ENCODE peak calls at places on chromosome 2, in ten cellular contexts. One of them, this sample, is unnamed.

GRCh38 chr2:198113316-198113715 is 308.9 kb downstream of the PLCL1 start:
- DNase-seq in RPMI7951: no peak
- DNase-seq in HTR-8/SVneo: no peak
- DNase-seq in PC-3: no peak
- DNase-seq in tibial nerve: no peak
- DNase-seq in activated CD8-positive, alpha-beta memory T cell treated with anti-CD3 and anti-CD28 coated beads for 1 hour: no peak
- DNase-seq in activated CD4-positive, alpha-beta T cell treated with anti-CD3 and anti-CD28 coated beads for 48 hours: no peak
- DNase-seq in stimulated activated CD8-positive, alpha-beta memory T cell treated with anti-CD3 and anti-CD28 coated beads, Interleukin-7, amount 100 ng/mL, for 4 hours: no peak
- DNase-seq in fibroblast of lung: no peak
- DNase-seq in HEK293T: no peak
- DNase-seq in this sample: no peak

GRCh38 chr2:11967946-11968465 is 221.6 kb downstream of the LPIN1 start:
- DNase-seq in RPMI7951: peak
- DNase-seq in HTR-8/SVneo: no peak
- DNase-seq in PC-3: no peak
- DNase-seq in tibial nerve: no peak
- DNase-seq in activated CD8-positive, alpha-beta memory T cell treated with anti-CD3 and anti-CD28 coated beads for 1 hour: no peak
- DNase-seq in activated CD4-positive, alpha-beta T cell treated with anti-CD3 and anti-CD28 coated beads for 48 hours: no peak
- DNase-seq in stimulated activated CD8-positive, alpha-beta memory T cell treated with anti-CD3 and anti-CD28 coated beads, Interleukin-7, amount 100 ng/mL, for 4 hours: no peak
- DNase-seq in fibroblast of lung: peak
- DNase-seq in HEK293T: no peak
- DNase-seq in this sample: peak

GRCh38 chr2:172102159-172102857 is 392 bp downstream of the DLX2 start:
- DNase-seq in RPMI7951: peak
- DNase-seq in HTR-8/SVneo: no peak
- DNase-seq in PC-3: no peak
- DNase-seq in tibial nerve: no peak
- DNase-seq in activated CD8-positive, alpha-beta memory T cell treated with anti-CD3 and anti-CD28 coated beads for 1 hour: no peak
- DNase-seq in activated CD4-positive, alpha-beta T cell treated with anti-CD3 and anti-CD28 coated beads for 48 hours: peak
- DNase-seq in stimulated activated CD8-positive, alpha-beta memory T cell treated with anti-CD3 and anti-CD28 coated beads, Interleukin-7, amount 100 ng/mL, for 4 hours: peak
- DNase-seq in fibroblast of lung: no peak
- DNase-seq in HEK293T: no peak
- DNase-seq in this sample: peak

GRCh38 chr2:65331361-65331760 is 101.0 kb downstream of the SPRED2 start:
- DNase-seq in RPMI7951: peak
- DNase-seq in HTR-8/SVneo: no peak
- DNase-seq in PC-3: no peak
- DNase-seq in tibial nerve: no peak
- DNase-seq in activated CD8-positive, alpha-beta memory T cell treated with anti-CD3 and anti-CD28 coated beads for 1 hour: no peak
- DNase-seq in activated CD4-positive, alpha-beta T cell treated with anti-CD3 and anti-CD28 coated beads for 48 hours: no peak
- DNase-seq in stimulated activated CD8-positive, alpha-beta memory T cell treated with anti-CD3 and anti-CD28 coated beads, Interleukin-7, amount 100 ng/mL, for 4 hours: no peak
- DNase-seq in fibroblast of lung: peak
- DNase-seq in HEK293T: no peak
- DNase-seq in this sample: no peak

GRCh38 chr2:173355132-173355865 is 627 bp downstream of the CDCA7 start:
- DNase-seq in RPMI7951: peak
- DNase-seq in HTR-8/SVneo: peak
- DNase-seq in PC-3: peak
- DNase-seq in tibial nerve: no peak
- DNase-seq in activated CD8-positive, alpha-beta memory T cell treated with anti-CD3 and anti-CD28 coated beads for 1 hour: no peak
- DNase-seq in activated CD4-positive, alpha-beta T cell treated with anti-CD3 and anti-CD28 coated beads for 48 hours: peak
- DNase-seq in stimulated activated CD8-positive, alpha-beta memory T cell treated with anti-CD3 and anti-CD28 coated beads, Interleukin-7, amount 100 ng/mL, for 4 hours: no peak
- DNase-seq in fibroblast of lung: peak
- DNase-seq in HEK293T: peak
- DNase-seq in this sample: peak

GRCh38 chr2:47485177-47485576 is 82.2 kb downstream of the MSH2 start:
- DNase-seq in RPMI7951: no peak
- DNase-seq in HTR-8/SVneo: no peak
- DNase-seq in PC-3: no peak
- DNase-seq in tibial nerve: no peak
- DNase-seq in activated CD8-positive, alpha-beta memory T cell treated with anti-CD3 and anti-CD28 coated beads for 1 hour: no peak
- DNase-seq in activated CD4-positive, alpha-beta T cell treated with anti-CD3 and anti-CD28 coated beads for 48 hours: no peak
- DNase-seq in stimulated activated CD8-positive, alpha-beta memory T cell treated with anti-CD3 and anti-CD28 coated beads, Interleukin-7, amount 100 ng/mL, for 4 hours: no peak
- DNase-seq in fibroblast of lung: no peak
- DNase-seq in HEK293T: no peak
- DNase-seq in this sample: no peak

GRCh38 chr2:263774-264492 is at the start of gene SH3YL1:
- DNase-seq in RPMI7951: peak
- DNase-seq in HTR-8/SVneo: peak
- DNase-seq in PC-3: peak
- DNase-seq in tibial nerve: no peak
- DNase-seq in activated CD8-positive, alpha-beta memory T cell treated with anti-CD3 and anti-CD28 coated beads for 1 hour: peak
- DNase-seq in activated CD4-positive, alpha-beta T cell treated with anti-CD3 and anti-CD28 coated beads for 48 hours: peak
- DNase-seq in stimulated activated CD8-positive, alpha-beta memory T cell treated with anti-CD3 and anti-CD28 coated beads, Interleukin-7, amount 100 ng/mL, for 4 hours: peak
- DNase-seq in fibroblast of lung: peak
- DNase-seq in HEK293T: no peak
- DNase-seq in this sample: no peak

GRCh38 chr2:226143097-226143496 is 656.5 kb downstream of the IRS1 start:
- DNase-seq in RPMI7951: no peak
- DNase-seq in HTR-8/SVneo: no peak
- DNase-seq in PC-3: no peak
- DNase-seq in tibial nerve: no peak
- DNase-seq in activated CD8-positive, alpha-beta memory T cell treated with anti-CD3 and anti-CD28 coated beads for 1 hour: no peak
- DNase-seq in activated CD4-positive, alpha-beta T cell treated with anti-CD3 and anti-CD28 coated beads for 48 hours: no peak
- DNase-seq in stimulated activated CD8-positive, alpha-beta memory T cell treated with anti-CD3 and anti-CD28 coated beads, Interleukin-7, amount 100 ng/mL, for 4 hours: no peak
- DNase-seq in fibroblast of lung: no peak
- DNase-seq in HEK293T: no peak
- DNase-seq in this sample: no peak

GRCh38 chr2:15141211-15141610 is 419.9 kb downstream of the NBAS start:
- DNase-seq in RPMI7951: no peak
- DNase-seq in HTR-8/SVneo: no peak
- DNase-seq in PC-3: no peak
- DNase-seq in tibial nerve: no peak
- DNase-seq in activated CD8-positive, alpha-beta memory T cell treated with anti-CD3 and anti-CD28 coated beads for 1 hour: no peak
- DNase-seq in activated CD4-positive, alpha-beta T cell treated with anti-CD3 and anti-CD28 coated beads for 48 hours: no peak
- DNase-seq in stimulated activated CD8-positive, alpha-beta memory T cell treated with anti-CD3 and anti-CD28 coated beads, Interleukin-7, amount 100 ng/mL, for 4 hours: no peak
- DNase-seq in fibroblast of lung: no peak
- DNase-seq in HEK293T: no peak
- DNase-seq in this sample: no peak

GRCh38 chr2:226665306-226665831 is 134.3 kb downstream of the IRS1 start:
- DNase-seq in RPMI7951: no peak
- DNase-seq in HTR-8/SVneo: no peak
- DNase-seq in PC-3: no peak
- DNase-seq in tibial nerve: no peak
- DNase-seq in activated CD8-positive, alpha-beta memory T cell treated with anti-CD3 and anti-CD28 coated beads for 1 hour: no peak
- DNase-seq in activated CD4-positive, alpha-beta T cell treated with anti-CD3 and anti-CD28 coated beads for 48 hours: no peak
- DNase-seq in stimulated activated CD8-positive, alpha-beta memory T cell treated with anti-CD3 and anti-CD28 coated beads, Interleukin-7, amount 100 ng/mL, for 4 hours: no peak
- DNase-seq in fibroblast of lung: no peak
- DNase-seq in HEK293T: no peak
- DNase-seq in this sample: no peak

GRCh38 chr2:241813080-241813805 is 4.2 kb downstream of the NEU4 start:
- DNase-seq in RPMI7951: no peak
- DNase-seq in HTR-8/SVneo: no peak
- DNase-seq in PC-3: no peak
- DNase-seq in tibial nerve: peak
- DNase-seq in activated CD8-positive, alpha-beta memory T cell treated with anti-CD3 and anti-CD28 coated beads for 1 hour: no peak
- DNase-seq in activated CD4-positive, alpha-beta T cell treated with anti-CD3 and anti-CD28 coated beads for 48 hours: no peak
- DNase-seq in stimulated activated CD8-positive, alpha-beta memory T cell treated with anti-CD3 and anti-CD28 coated beads, Interleukin-7, amount 100 ng/mL, for 4 hours: no peak
- DNase-seq in fibroblast of lung: no peak
- DNase-seq in HEK293T: no peak
- DNase-seq in this sample: no peak

GRCh38 chr2:178391701-178392100 is 59.3 kb downstream of the PRKRA start:
- DNase-seq in RPMI7951: no peak
- DNase-seq in HTR-8/SVneo: no peak
- DNase-seq in PC-3: peak
- DNase-seq in tibial nerve: no peak
- DNase-seq in activated CD8-positive, alpha-beta memory T cell treated with anti-CD3 and anti-CD28 coated beads for 1 hour: no peak
- DNase-seq in activated CD4-positive, alpha-beta T cell treated with anti-CD3 and anti-CD28 coated beads for 48 hours: no peak
- DNase-seq in stimulated activated CD8-positive, alpha-beta memory T cell treated with anti-CD3 and anti-CD28 coated beads, Interleukin-7, amount 100 ng/mL, for 4 hours: no peak
- DNase-seq in fibroblast of lung: no peak
- DNase-seq in HEK293T: no peak
- DNase-seq in this sample: no peak

GRCh38 chr2:172011814-172012580 is 12.2 kb downstream of the METAP1D start:
- DNase-seq in RPMI7951: no peak
- DNase-seq in HTR-8/SVneo: no peak
- DNase-seq in PC-3: no peak
- DNase-seq in tibial nerve: no peak
- DNase-seq in activated CD8-positive, alpha-beta memory T cell treated with anti-CD3 and anti-CD28 coated beads for 1 hour: no peak
- DNase-seq in activated CD4-positive, alpha-beta T cell treated with anti-CD3 and anti-CD28 coated beads for 48 hours: no peak
- DNase-seq in stimulated activated CD8-positive, alpha-beta memory T cell treated with anti-CD3 and anti-CD28 coated beads, Interleukin-7, amount 100 ng/mL, for 4 hours: no peak
- DNase-seq in fibroblast of lung: no peak
- DNase-seq in HEK293T: no peak
- DNase-seq in this sample: no peak

GRCh38 chr2:134361648-134362047 is 107.8 kb downstream of the MGAT5 start:
- DNase-seq in RPMI7951: no peak
- DNase-seq in HTR-8/SVneo: no peak
- DNase-seq in PC-3: peak
- DNase-seq in tibial nerve: no peak
- DNase-seq in activated CD8-positive, alpha-beta memory T cell treated with anti-CD3 and anti-CD28 coated beads for 1 hour: no peak
- DNase-seq in activated CD4-positive, alpha-beta T cell treated with anti-CD3 and anti-CD28 coated beads for 48 hours: no peak
- DNase-seq in stimulated activated CD8-positive, alpha-beta memory T cell treated with anti-CD3 and anti-CD28 coated beads, Interleukin-7, amount 100 ng/mL, for 4 hours: no peak
- DNase-seq in fibroblast of lung: no peak
- DNase-seq in HEK293T: no peak
- DNase-seq in this sample: no peak

GRCh38 chr2:9885036-9885684 is 41.9 kb downstream of the TAF1B start:
- DNase-seq in RPMI7951: no peak
- DNase-seq in HTR-8/SVneo: no peak
- DNase-seq in PC-3: no peak
- DNase-seq in tibial nerve: no peak
- DNase-seq in activated CD8-positive, alpha-beta memory T cell treated with anti-CD3 and anti-CD28 coated beads for 1 hour: no peak
- DNase-seq in activated CD4-positive, alpha-beta T cell treated with anti-CD3 and anti-CD28 coated beads for 48 hours: no peak
- DNase-seq in stimulated activated CD8-positive, alpha-beta memory T cell treated with anti-CD3 and anti-CD28 coated beads, Interleukin-7, amount 100 ng/mL, for 4 hours: no peak
- DNase-seq in fibroblast of lung: peak
- DNase-seq in HEK293T: no peak
- DNase-seq in this sample: no peak

GRCh38 chr2:36381965-36382364 is 26.4 kb downstream of the CRIM1 start:
- DNase-seq in RPMI7951: no peak
- DNase-seq in HTR-8/SVneo: no peak
- DNase-seq in PC-3: no peak
- DNase-seq in tibial nerve: no peak
- DNase-seq in activated CD8-positive, alpha-beta memory T cell treated with anti-CD3 and anti-CD28 coated beads for 1 hour: no peak
- DNase-seq in activated CD4-positive, alpha-beta T cell treated with anti-CD3 and anti-CD28 coated beads for 48 hours: no peak
- DNase-seq in stimulated activated CD8-positive, alpha-beta memory T cell treated with anti-CD3 and anti-CD28 coated beads, Interleukin-7, amount 100 ng/mL, for 4 hours: no peak
- DNase-seq in fibroblast of lung: no peak
- DNase-seq in HEK293T: no peak
- DNase-seq in this sample: no peak

GRCh38 chr2:52879561-52879960 is 888.0 kb upstream of the CHAC2 start:
- DNase-seq in RPMI7951: no peak
- DNase-seq in HTR-8/SVneo: no peak
- DNase-seq in PC-3: no peak
- DNase-seq in tibial nerve: no peak
- DNase-seq in activated CD8-positive, alpha-beta memory T cell treated with anti-CD3 and anti-CD28 coated beads for 1 hour: no peak
- DNase-seq in activated CD4-positive, alpha-beta T cell treated with anti-CD3 and anti-CD28 coated beads for 48 hours: no peak
- DNase-seq in stimulated activated CD8-positive, alpha-beta memory T cell treated with anti-CD3 and anti-CD28 coated beads, Interleukin-7, amount 100 ng/mL, for 4 hours: no peak
- DNase-seq in fibroblast of lung: peak
- DNase-seq in HEK293T: no peak
- DNase-seq in this sample: no peak

GRCh38 chr2:241218131-241219029 is 29.9 kb downstream of the ANO7 start:
- DNase-seq in RPMI7951: peak
- DNase-seq in HTR-8/SVneo: peak
- DNase-seq in PC-3: peak
- DNase-seq in tibial nerve: no peak
- DNase-seq in activated CD8-positive, alpha-beta memory T cell treated with anti-CD3 and anti-CD28 coated beads for 1 hour: no peak
- DNase-seq in activated CD4-positive, alpha-beta T cell treated with anti-CD3 and anti-CD28 coated beads for 48 hours: peak
- DNase-seq in stimulated activated CD8-positive, alpha-beta memory T cell treated with anti-CD3 and anti-CD28 coated beads, Interleukin-7, amount 100 ng/mL, for 4 hours: peak
- DNase-seq in fibroblast of lung: no peak
- DNase-seq in HEK293T: peak
- DNase-seq in this sample: no peak

GRCh38 chr2:45643543-45644542 is 7.6 kb upstream of the PRKCE start:
- DNase-seq in RPMI7951: peak
- DNase-seq in HTR-8/SVneo: peak
- DNase-seq in PC-3: peak
- DNase-seq in tibial nerve: peak
- DNase-seq in activated CD8-positive, alpha-beta memory T cell treated with anti-CD3 and anti-CD28 coated beads for 1 hour: no peak
- DNase-seq in activated CD4-positive, alpha-beta T cell treated with anti-CD3 and anti-CD28 coated beads for 48 hours: peak
- DNase-seq in stimulated activated CD8-positive, alpha-beta memory T cell treated with anti-CD3 and anti-CD28 coated beads, Interleukin-7, amount 100 ng/mL, for 4 hours: peak
- DNase-seq in fibroblast of lung: peak
- DNase-seq in HEK293T: peak
- DNase-seq in this sample: no peak

GRCh38 chr2:10883880-10884529 is 27.7 kb upstream of the KCNF1 start:
- DNase-seq in RPMI7951: no peak
- DNase-seq in HTR-8/SVneo: no peak
- DNase-seq in PC-3: no peak
- DNase-seq in tibial nerve: no peak
- DNase-seq in activated CD8-positive, alpha-beta memory T cell treated with anti-CD3 and anti-CD28 coated beads for 1 hour: no peak
- DNase-seq in activated CD4-positive, alpha-beta T cell treated with anti-CD3 and anti-CD28 coated beads for 48 hours: no peak
- DNase-seq in stimulated activated CD8-positive, alpha-beta memory T cell treated with anti-CD3 and anti-CD28 coated beads, Interleukin-7, amount 100 ng/mL, for 4 hours: no peak
- DNase-seq in fibroblast of lung: no peak
- DNase-seq in HEK293T: no peak
- DNase-seq in this sample: no peak

GRCh38 chr2:239949537-239949936 is 75.6 kb downstream of the NDUFA10 start:
- DNase-seq in RPMI7951: no peak
- DNase-seq in HTR-8/SVneo: no peak
- DNase-seq in PC-3: no peak
- DNase-seq in tibial nerve: no peak
- DNase-seq in activated CD8-positive, alpha-beta memory T cell treated with anti-CD3 and anti-CD28 coated beads for 1 hour: no peak
- DNase-seq in activated CD4-positive, alpha-beta T cell treated with anti-CD3 and anti-CD28 coated beads for 48 hours: no peak
- DNase-seq in stimulated activated CD8-positive, alpha-beta memory T cell treated with anti-CD3 and anti-CD28 coated beads, Interleukin-7, amount 100 ng/mL, for 4 hours: no peak
- DNase-seq in fibroblast of lung: no peak
- DNase-seq in HEK293T: no peak
- DNase-seq in this sample: no peak

GRCh38 chr2:84077504-84077903 is 381.6 kb downstream of the SUCLG1 start:
- DNase-seq in RPMI7951: peak
- DNase-seq in HTR-8/SVneo: peak
- DNase-seq in PC-3: peak
- DNase-seq in tibial nerve: no peak
- DNase-seq in activated CD8-positive, alpha-beta memory T cell treated with anti-CD3 and anti-CD28 coated beads for 1 hour: no peak
- DNase-seq in activated CD4-positive, alpha-beta T cell treated with anti-CD3 and anti-CD28 coated beads for 48 hours: peak
- DNase-seq in stimulated activated CD8-positive, alpha-beta memory T cell treated with anti-CD3 and anti-CD28 coated beads, Interleukin-7, amount 100 ng/mL, for 4 hours: no peak
- DNase-seq in fibroblast of lung: peak
- DNase-seq in HEK293T: peak
- DNase-seq in this sample: no peak

GRCh38 chr2:219739866-219740440 is 112.5 kb downstream of the SLC4A3 start:
- DNase-seq in RPMI7951: no peak
- DNase-seq in HTR-8/SVneo: no peak
- DNase-seq in PC-3: no peak
- DNase-seq in tibial nerve: no peak
- DNase-seq in activated CD8-positive, alpha-beta memory T cell treated with anti-CD3 and anti-CD28 coated beads for 1 hour: no peak
- DNase-seq in activated CD4-positive, alpha-beta T cell treated with anti-CD3 and anti-CD28 coated beads for 48 hours: no peak
- DNase-seq in stimulated activated CD8-positive, alpha-beta memory T cell treated with anti-CD3 and anti-CD28 coated beads, Interleukin-7, amount 100 ng/mL, for 4 hours: no peak
- DNase-seq in fibroblast of lung: no peak
- DNase-seq in HEK293T: no peak
- DNase-seq in this sample: no peak

GRCh38 chr2:98833172-98833916 is 102.4 kb upstream of the MGAT4A start:
- DNase-seq in RPMI7951: no peak
- DNase-seq in HTR-8/SVneo: no peak
- DNase-seq in PC-3: peak
- DNase-seq in tibial nerve: no peak
- DNase-seq in activated CD8-positive, alpha-beta memory T cell treated with anti-CD3 and anti-CD28 coated beads for 1 hour: no peak
- DNase-seq in activated CD4-positive, alpha-beta T cell treated with anti-CD3 and anti-CD28 coated beads for 48 hours: peak
- DNase-seq in stimulated activated CD8-positive, alpha-beta memory T cell treated with anti-CD3 and anti-CD28 coated beads, Interleukin-7, amount 100 ng/mL, for 4 hours: no peak
- DNase-seq in fibroblast of lung: no peak
- DNase-seq in HEK293T: no peak
- DNase-seq in this sample: no peak

GRCh38 chr2:95530734-95531133 is 46.2 kb upstream of the TRIM43B start:
- DNase-seq in RPMI7951: peak
- DNase-seq in HTR-8/SVneo: peak
- DNase-seq in PC-3: peak
- DNase-seq in tibial nerve: no peak
- DNase-seq in activated CD8-positive, alpha-beta memory T cell treated with anti-CD3 and anti-CD28 coated beads for 1 hour: no peak
- DNase-seq in activated CD4-positive, alpha-beta T cell treated with anti-CD3 and anti-CD28 coated beads for 48 hours: peak
- DNase-seq in stimulated activated CD8-positive, alpha-beta memory T cell treated with anti-CD3 and anti-CD28 coated beads, Interleukin-7, amount 100 ng/mL, for 4 hours: no peak
- DNase-seq in fibroblast of lung: peak
- DNase-seq in HEK293T: no peak
- DNase-seq in this sample: peak

GRCh38 chr2:204541637-204542036 is 3.6 kb upstream of the PARD3B start:
- DNase-seq in RPMI7951: no peak
- DNase-seq in HTR-8/SVneo: no peak
- DNase-seq in PC-3: no peak
- DNase-seq in tibial nerve: no peak
- DNase-seq in activated CD8-positive, alpha-beta memory T cell treated with anti-CD3 and anti-CD28 coated beads for 1 hour: no peak
- DNase-seq in activated CD4-positive, alpha-beta T cell treated with anti-CD3 and anti-CD28 coated beads for 48 hours: no peak
- DNase-seq in stimulated activated CD8-positive, alpha-beta memory T cell treated with anti-CD3 and anti-CD28 coated beads, Interleukin-7, amount 100 ng/mL, for 4 hours: no peak
- DNase-seq in fibroblast of lung: no peak
- DNase-seq in HEK293T: no peak
- DNase-seq in this sample: no peak

GRCh38 chr2:118185210-118186109 is 97.2 kb downstream of the INSIG2 start:
- DNase-seq in RPMI7951: peak
- DNase-seq in HTR-8/SVneo: peak
- DNase-seq in PC-3: peak
- DNase-seq in tibial nerve: peak
- DNase-seq in activated CD8-positive, alpha-beta memory T cell treated with anti-CD3 and anti-CD28 coated beads for 1 hour: no peak
- DNase-seq in activated CD4-positive, alpha-beta T cell treated with anti-CD3 and anti-CD28 coated beads for 48 hours: peak
- DNase-seq in stimulated activated CD8-positive, alpha-beta memory T cell treated with anti-CD3 and anti-CD28 coated beads, Interleukin-7, amount 100 ng/mL, for 4 hours: peak
- DNase-seq in fibroblast of lung: peak
- DNase-seq in HEK293T: peak
- DNase-seq in this sample: no peak

GRCh38 chr2:228600265-228600664 is 418.8 kb upstream of the SPHKAP start:
- DNase-seq in RPMI7951: peak
- DNase-seq in HTR-8/SVneo: peak
- DNase-seq in PC-3: peak
- DNase-seq in tibial nerve: no peak
- DNase-seq in activated CD8-positive, alpha-beta memory T cell treated with anti-CD3 and anti-CD28 coated beads for 1 hour: no peak
- DNase-seq in activated CD4-positive, alpha-beta T cell treated with anti-CD3 and anti-CD28 coated beads for 48 hours: no peak
- DNase-seq in stimulated activated CD8-positive, alpha-beta memory T cell treated with anti-CD3 and anti-CD28 coated beads, Interleukin-7, amount 100 ng/mL, for 4 hours: no peak
- DNase-seq in fibroblast of lung: peak
- DNase-seq in HEK293T: no peak
- DNase-seq in this sample: peak